ENCODE peak calls at places on chromosomes 6 and 20, in four cellular contexts. I is HEK293T, Q is NCI-H1105, K is non-pigmented ciliary epithelial cell. G is an unnamed sample.
A peak's percentile ranks its signal among the peaks of the same experiment; 100 is the strongest.

GRCh38 chr6:33118525-33119123 is 42.8 kb downstream of the HLA-DPB1 start:
- DNase-seq in I (peak; percentile 34), Q (peak; percentile 51), K (peak; percentile 5), G (peak; percentile 74)

GRCh38 chr20:57941121-57941522 is 231.3 kb upstream of the PMEPA1 start:
- DNase-seq in I (no peak), Q (no peak), K (no peak), G (no peak)

GRCh38 chr6:82750570-82750969 is 315.1 kb downstream of the UBE3D start:
- DNase-seq in I (no peak), Q (no peak), K (no peak), G (no peak)

GRCh38 chr6:56314683-56315523 is 67.5 kb upstream of the COL21A1 start:
- DNase-seq in I (peak; percentile 35), Q (peak; percentile 25), K (no peak), G (peak; percentile 16)

GRCh38 chr6:157273756-157274088 is 49.6 kb downstream of the TMEM242 start:
- DNase-seq in I (peak; percentile 82), Q (peak; percentile 57), K (no peak), G (peak; percentile 28)

GRCh38 chr6:14770040-14770439 is 475.8 kb upstream of the JARID2 start:
- DNase-seq in I (no peak), Q (no peak), K (no peak), G (no peak)

GRCh38 chr6:158059108-158059507 is 77.4 kb downstream of the SYNJ2 start:
- DNase-seq in I (no peak), Q (no peak), K (no peak), G (no peak)

GRCh38 chr6:163398796-163399195 is 15.7 kb upstream of the QKI start:
- DNase-seq in I (no peak), Q (no peak), K (no peak), G (peak; percentile 19)

GRCh38 chr6:52929321-52930164 is 20.0 kb upstream of the GSTA3 start:
- DNase-seq in I (no peak), Q (no peak), K (peak; percentile 73), G (no peak)

GRCh38 chr6:160391419-160392116 is 43.4 kb downstream of the SLC22A3 start:
- DNase-seq in I (no peak), Q (no peak), K (no peak), G (no peak)

GRCh38 chr6:169073311-169073710 is 180.3 kb downstream of the THBS2 start:
- DNase-seq in I (no peak), Q (no peak), K (peak; percentile 78), G (no peak)

GRCh38 chr6:142943746-142944125 is 1.2 kb downstream of the HIVEP2 start:
- DNase-seq in I (no peak), Q (no peak), K (no peak), G (peak; percentile 34)

GRCh38 chr6:109237082-109237985 is 142.0 kb downstream of the CEP57L1 start:
- DNase-seq in I (no peak), Q (no peak), K (no peak), G (peak; percentile 90)

GRCh38 chr6:39362487-39362865 is 40.0 kb upstream of the KCNK16 start:
- DNase-seq in I (peak; percentile 28), Q (no peak), K (no peak), G (no peak)

GRCh38 chr20:38114353-38114791 is 50.7 kb downstream of the TGM2 start:
- DNase-seq in I (no peak), Q (no peak), K (no peak), G (no peak)

GRCh38 chr20:41889125-41889870 is 271.1 kb upstream of the CHD6 start:
- DNase-seq in I (no peak), Q (peak; percentile 9), K (no peak), G (no peak)

GRCh38 chr20:16005612-16006493 is 567.4 kb downstream of the KIF16B start:
- DNase-seq in I (no peak), Q (no peak), K (no peak), G (no peak)

GRCh38 chr6:26017567-26017966 is 55.0 kb downstream of the TRIM38 start:
- DNase-seq in I (no peak), Q (no peak), K (no peak), G (no peak)

GRCh38 chr6:125787791-125788190 is 3.0 kb upstream of the NCOA7 start:
- DNase-seq in I (no peak), Q (no peak), K (no peak), G (peak; percentile 73)

G was measured in AML-193.